ENCODE peak calls at places on chromosomes 11 and 22, in five cellular contexts. H is A549, D is endothelial cell of umbilical vein, Y is K562, R is HCT116. F is an unnamed sample.

GRCh38 chr11:19080579-19080993 is 20.1 kb upstream of the MRGPRX2 start:
- DNase-seq in R (no peak), Y (no peak), D (peak; percentile 93), H (no peak), F (no peak)

GRCh38 chr22:48459859-48460823 is 1367.5 kb downstream of the BRD1 start:
- DNase-seq in D (no peak), R (no peak), Y (no peak), H (no peak), F (no peak)

GRCh38 chr11:72430743-72431570 is 3.4 kb downstream of the CLPB start:
- DNase-seq in H (peak; percentile 64), D (peak; percentile 52), Y (peak; percentile 67), R (no peak), F (peak; percentile 69)

GRCh38 chr11:57982763-57983162 is 40.9 kb upstream of the OR9Q1 start:
- DNase-seq in H (no peak), D (no peak), R (no peak), Y (no peak), F (no peak)

GRCh38 chr11:74710291-74710938 is 20.8 kb downstream of the CHRDL2 start:
- DNase-seq in D (peak; percentile 26), R (no peak), Y (peak; percentile 68), H (no peak), F (no peak)

GRCh38 chr11:2802389-2803185 is 83.0 kb downstream of the CDKN1C start:
- DNase-seq in R (no peak), H (no peak), Y (no peak), D (no peak), F (peak; percentile 49)

GRCh38 chr11:12773591-12773990 is 99.4 kb downstream of the TEAD1 start:
- DNase-seq in H (no peak), R (no peak), D (no peak), Y (no peak), F (no peak)

GRCh38 chr11:101706015-101706414 is 122.2 kb upstream of the TRPC6 start:
- DNase-seq in D (no peak), R (no peak), H (no peak), Y (no peak), F (no peak)

GRCh38 chr11:108973402-108974119 is 308.7 kb downstream of the DDX10 start:
- DNase-seq in Y (no peak), D (peak; percentile 71), H (peak; percentile 66), R (no peak), F (no peak)

GRCh38 chr22:49620003-49620556 is 207.6 kb downstream of the BRD1 start:
- DNase-seq in R (no peak), D (no peak), H (no peak), Y (no peak), F (no peak)

GRCh38 chr11:19853016-19853415 is 140.4 kb downstream of the NAV2 start:
- DNase-seq in H (no peak), R (no peak), Y (no peak), D (no peak), F (no peak)

DNA sequence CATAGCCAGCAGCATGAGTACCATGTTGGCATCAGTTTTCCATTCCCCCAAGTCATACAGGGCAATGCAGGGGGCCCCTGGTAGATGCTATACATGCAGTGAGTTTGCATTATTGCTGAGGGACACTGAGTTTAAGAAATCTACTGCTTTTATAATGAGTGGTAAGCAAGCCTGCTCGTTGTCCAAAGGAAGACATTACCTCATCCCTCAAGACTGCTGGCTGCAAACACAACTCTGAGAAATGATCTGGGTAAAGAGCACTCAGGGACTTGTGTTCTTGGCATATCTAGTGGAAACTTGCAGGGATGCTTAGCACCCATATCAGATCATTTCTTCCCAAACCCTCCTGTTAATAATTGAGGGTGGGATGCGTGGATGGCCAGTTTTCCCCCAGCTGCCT is 77.9 kb downstream of the CWC15 start:
- DNase-seq in R (no peak), D (peak; percentile 42), H (peak; percentile 19), Y (no peak), F (no peak)
- TF ChIP-seq MAX in R (no peak), D (no peak), H (no peak), Y (no peak), F (no peak)

GRCh38 chr11:110098645-110099044 is 5.5 kb downstream of the ZC3H12C start:
- DNase-seq in R (no peak), Y (no peak), D (peak; percentile 25), H (no peak), F (no peak)
- TF ChIP-seq CTCF in R (no peak), Y (peak; percentile 17), D (no peak), H (no peak), F (no peak)

DNA sequence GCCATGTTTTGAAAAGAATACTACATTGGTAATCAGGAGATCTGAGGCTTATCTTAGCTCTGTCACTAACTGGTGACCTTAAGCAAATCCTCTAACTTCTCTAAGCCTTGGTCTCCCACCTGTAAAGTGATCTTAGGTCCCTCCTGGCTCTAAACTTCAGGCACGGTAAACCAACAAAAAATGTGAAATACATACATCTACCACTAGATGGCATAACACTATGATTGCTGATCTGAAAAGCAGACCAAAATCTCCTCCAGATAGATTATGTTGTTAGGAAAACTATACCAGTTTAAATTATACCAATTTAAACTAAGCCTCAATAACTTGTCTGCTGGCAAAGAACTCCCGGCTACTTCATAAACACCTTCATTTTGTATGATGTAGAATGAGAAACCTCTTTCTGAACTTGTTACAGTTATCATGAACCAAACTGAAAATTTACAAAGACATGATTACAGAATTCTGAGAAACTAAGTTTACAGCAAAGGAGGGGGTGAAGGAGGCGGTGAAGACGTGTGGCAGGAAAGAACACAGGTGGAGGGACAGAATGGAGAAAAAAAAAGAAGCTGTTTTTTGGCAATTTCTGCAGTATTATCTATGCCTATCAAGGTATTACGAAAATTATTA is 85.9 kb downstream of the SBF2 start:
- DNase-seq in D (peak; percentile 73), H (peak; percentile 58), Y (peak; percentile 45), R (peak; percentile 58), F (peak; percentile 57)
- TF ChIP-seq MAX in D (no peak), H (no peak), Y (no peak), R (no peak), F (no peak)

DNA sequence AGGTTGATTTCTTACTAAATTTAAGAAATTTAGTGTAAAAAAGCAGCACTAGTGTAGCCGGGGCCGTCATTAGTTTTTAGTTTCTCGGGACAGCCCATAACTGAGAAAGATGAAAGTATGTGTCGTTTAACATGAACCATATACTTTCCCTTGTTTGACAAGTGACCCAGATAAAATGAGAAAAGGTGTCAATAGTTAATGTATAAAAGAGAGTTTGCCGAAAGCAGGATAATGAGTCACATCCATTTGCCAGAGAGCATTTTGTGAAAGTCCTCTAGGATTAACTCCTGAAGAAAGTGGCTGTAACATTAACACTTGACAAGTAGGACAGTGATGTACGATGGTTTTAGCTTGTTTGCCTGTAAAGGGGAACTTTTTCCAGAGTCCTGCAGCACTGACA is 13.5 kb downstream of the OR52K1 start:
- DNase-seq in Y (no peak), H (no peak), D (no peak), R (no peak), F (no peak)
- TF ChIP-seq CTCF in Y (no peak), H (no peak), D (no peak), R (no peak), F (no peak)

GRCh38 chr11:67584205-67584880 is 731 bp downstream of the GSTP1 start:
- DNase-seq in R (no peak), D (peak; percentile 48), Y (peak; percentile 58), H (no peak), F (peak; percentile 88)
- TF ChIP-seq MAX in R (peak; percentile 12), D (no peak), Y (peak; percentile 63), H (no peak), F (no peak)

GRCh38 chr11:128757235-128757711 is 63.4 kb downstream of the FLI1 start:
- DNase-seq in D (peak; percentile 75), Y (peak; percentile 17), R (peak; percentile 3), H (peak; percentile 13), F (peak; percentile 94)
- TF ChIP-seq CTCF in D (peak; percentile 55), Y (peak; percentile 39), R (peak; percentile 50), H (no peak), F (peak; percentile 90)

GRCh38 chr11:44177905-44178304 is 82.4 kb downstream of the EXT2 start:
- DNase-seq in R (no peak), Y (no peak), H (no peak), D (no peak), F (no peak)
- TF ChIP-seq MAX in R (no peak), Y (no peak), H (no peak), D (no peak), F (no peak)